ENCODE peak calls at places on chromosome 3, in five cellular contexts. V is EL, S is WTC11, N is ELF-1, W is ELR. T is an unnamed sample.

GRCh38 chr3:180199396-180199795 is 162.7 kb upstream of the PEX5L start:
- DNase-seq in V (no peak), S (no peak), N (no peak), W (no peak), T (no peak)

GRCh38 chr3:169497567-169498257 is 165.8 kb downstream of the MECOM start:
- DNase-seq in V (peak), S (no peak), N (no peak), W (peak), T (peak)

GRCh38 chr3:187742351-187743171 is 2.7 kb downstream of the BCL6 start:
- DNase-seq in V (peak), S (no peak), N (no peak), W (peak), T (no peak)

GRCh38 chr3:81898336-81898735 is 136.9 kb upstream of the GBE1 start:
- DNase-seq in V (no peak), S (no peak), N (no peak), W (no peak), T (no peak)

GRCh38 chr3:20141841-20142240 is 44.2 kb downstream of the SGO1 start:
- DNase-seq in V (no peak), S (peak), N (peak), W (no peak), T (peak)

GRCh38 chr3:101950510-101950909 is 101.2 kb downstream of the NFKBIZ start:
- DNase-seq in V (peak), S (no peak), N (no peak), W (peak), T (peak)

GRCh38 chr3:197706658-197707057 is 30.0 kb downstream of the RUBCN start:
- DNase-seq in V (no peak), S (no peak), N (no peak), W (no peak), T (no peak)

GRCh38 chr3:55036883-55037577 is 109.2 kb upstream of the LRTM1 start:
- DNase-seq in V (no peak), S (no peak), N (no peak), W (no peak), T (no peak)

GRCh38 chr3:42439461-42440075 is 29.2 kb upstream of the LYZL4 start:
- DNase-seq in V (no peak), S (no peak), N (no peak), W (no peak), T (no peak)

T was measured in foreskin fibroblast.